ENCODE peak calls at places on chromosomes 13 and 19, in eight cellular contexts. G is HFF-Myc, L is cardiac muscle cell, V is Peyer's patch, B is uterus, H is brain microvascular endothelial cell, J is WERI-Rb-1, Z is thoracic aorta. X is an unnamed sample.

GRCh38 chr19:8194528-8195275 is 14.5 kb upstream of the CERS4 start:
- DNase-seq in G (no peak), L (no peak), V (peak; percentile 88), B (no peak), H (no peak), J (peak; percentile 11), Z (no peak), X (no peak)

GRCh38 chr13:113653264-113654174 is 4.5 kb downstream of the ATP4B start:
- DNase-seq in G (no peak), L (no peak), V (peak; percentile 33), B (no peak), H (no peak), J (peak; percentile 10), Z (no peak), X (peak; percentile 61)

GRCh38 chr19:2517881-2518601 is 42.1 kb downstream of the GADD45B start:
- DNase-seq in G (no peak), L (peak; percentile 49), V (no peak), B (no peak), H (no peak), J (no peak), Z (no peak), X (no peak)

GRCh38 chr13:37954191-37954590 is 84.6 kb upstream of the TRPC4 start:
- DNase-seq in G (no peak), L (no peak), V (no peak), B (no peak), H (no peak), J (no peak), Z (no peak), X (no peak)

GRCh38 chr19:17406887-17407196 is 1.4 kb upstream of the BST2 start:
- DNase-seq in G (no peak), L (no peak), V (no peak), B (no peak), H (no peak), J (no peak), Z (no peak), X (no peak)

GRCh38 chr19:15871570-15871969 is 26.3 kb downstream of the CYP4F2 start:
- DNase-seq in G (no peak), L (no peak), V (peak; percentile 55), B (no peak), H (no peak), J (no peak), Z (no peak), X (no peak)

GRCh38 chr13:21913010-21913409 is 242.1 kb downstream of the FGF9 start:
- DNase-seq in G (no peak), L (peak; percentile 25), V (no peak), B (no peak), H (no peak), J (no peak), Z (no peak), X (no peak)

GRCh38 chr19:6378036-6378435 is 2.3 kb upstream of the PSPN start:
- DNase-seq in G (no peak), L (no peak), V (no peak), B (peak; percentile 61), H (no peak), J (no peak), Z (no peak), X (no peak)

GRCh38 chr13:93039131-93039530 is 187.5 kb upstream of the GPC6 start:
- DNase-seq in G (no peak), L (no peak), V (no peak), B (no peak), H (peak; percentile 54), J (no peak), Z (no peak), X (no peak)

GRCh38 chr19:15279326-15279904 is 47.2 kb upstream of the EPHX3 start:
- DNase-seq in G (no peak), L (no peak), V (no peak), B (no peak), H (no peak), J (peak; percentile 71), Z (no peak), X (no peak)

GRCh38 chr13:39326471-39326870 is 276.5 kb downstream of the LHFPL6 start:
- DNase-seq in G (no peak), L (no peak), V (no peak), B (no peak), H (no peak), J (no peak), Z (no peak), X (no peak)
- H3K4me3 ChIP-seq in G (no peak overlapping the region), L (no peak overlapping the region), V (no peak overlapping the region), B (no peak overlapping the region), H (no peak overlapping the region), J (no peak overlapping the region), Z (no peak overlapping the region), X (no peak overlapping the region)

GRCh38 chr19:3573858-3574637 is 1.3 kb downstream of the HMG20B start:
- DNase-seq in G (peak; percentile 73), L (peak; percentile 96), V (peak; percentile 95), B (peak; percentile 71), H (peak; percentile 96), J (peak; percentile 96), Z (peak; percentile 68), X (peak; percentile 98)

GRCh38 chr19:3575260-3575741 is 2.6 kb downstream of the HMG20B start:
- DNase-seq in G (no peak), L (peak; percentile 44), V (no peak), B (no peak), H (peak; percentile 49), J (peak; percentile 65), Z (no peak), X (peak; percentile 10)

GRCh38 chr19:3572855-3573161 is at the start of gene HMG20B:
- DNase-seq in G (no peak), L (no peak), V (no peak), B (no peak), H (no peak), J (no peak), Z (no peak), X (no peak)

GRCh38 chr19:3572132-3572854 is 451 bp upstream of the HMG20B start:
- DNase-seq in G (peak; percentile 97), L (peak; percentile 100), V (peak; percentile 100), B (peak; percentile 100), H (peak; percentile 100), J (peak; percentile 100), Z (peak; percentile 100), X (peak; percentile 94)

DNA sequence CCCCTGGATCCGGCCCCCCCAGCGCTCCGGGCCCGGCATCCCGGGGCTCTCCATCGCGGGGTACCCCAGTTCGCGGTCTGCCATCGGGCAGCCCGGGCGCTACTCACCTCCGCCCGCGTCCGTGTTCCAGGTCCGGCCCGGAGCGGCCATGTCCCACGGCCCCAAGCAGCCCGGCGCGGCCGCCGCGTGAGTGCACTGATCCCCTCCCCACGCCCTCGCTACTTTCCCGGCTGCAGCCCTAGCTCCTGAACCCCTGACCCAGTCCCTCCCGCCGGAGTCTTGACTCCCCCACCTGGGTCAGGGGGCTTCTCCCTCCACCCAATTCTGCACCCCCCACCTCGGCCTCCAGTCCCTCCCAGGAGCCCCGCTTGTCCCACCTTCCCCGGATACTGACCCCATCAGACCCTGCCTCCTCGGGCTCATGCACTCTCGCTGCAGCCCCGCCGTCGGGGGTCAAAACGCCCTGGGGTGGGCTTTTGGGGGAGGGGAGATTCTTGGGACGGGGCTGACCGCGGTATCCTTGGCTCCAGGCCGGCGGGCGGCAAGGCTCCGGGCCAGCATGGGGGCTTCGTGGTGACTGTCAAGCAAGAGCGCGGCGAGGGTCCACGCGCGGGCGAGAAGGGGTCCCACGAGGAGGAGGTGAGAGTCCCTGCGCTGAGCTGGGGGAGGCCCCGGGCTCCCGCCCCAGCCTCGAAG is 566 bp downstream of the HMG20B start:
- DNase-seq in G (no peak), L (peak; percentile 46), V (no peak), B (no peak), H (no peak), J (no peak), Z (no peak), X (no peak)
- H3K4me3 ChIP-seq in G (peak overlapping the region; percentile 67), L (peak overlapping the region; percentile 87), V (peak overlapping the region; percentile 80), B (peak overlapping the region; percentile 87), H (peak overlapping the region; percentile 77), J (peak overlapping the region; percentile 75), Z (peak overlapping the region; percentile 91), X (peak overlapping the region; percentile 91)

GRCh38 chr19:12364391-12365093 is 941 bp downstream of the ZNF442 start:
- DNase-seq in G (no peak), L (peak; percentile 27), V (no peak), B (peak; percentile 18), H (peak; percentile 1), J (peak; percentile 17), Z (no peak), X (peak; percentile 54)

GRCh38 chr19:12365094-12365371 is 450 bp downstream of the ZNF442 start:
- DNase-seq in G (no peak), L (no peak), V (no peak), B (no peak), H (peak; percentile 12), J (peak; percentile 26), Z (no peak), X (peak; percentile 76)

GRCh38 chr19:12365372-12366162 is at the start of gene ZNF442:
- DNase-seq in G (peak; percentile 29), L (peak; percentile 100), V (peak; percentile 97), B (peak; percentile 94), H (peak; percentile 95), J (peak; percentile 99), Z (peak; percentile 93), X (peak; percentile 96)
- H3K4me3 ChIP-seq in G (peak within 1 kb of the TSS; percentile 46), L (peak within 1 kb of the TSS; percentile 72), V (peak within 1 kb of the TSS; percentile 86), B (peak within 1 kb of the TSS; percentile 73), H (peak within 1 kb of the TSS; percentile 74), J (peak within 1 kb of the TSS; percentile 81), Z (peak within 1 kb of the TSS; percentile 91), X (peak within 1 kb of the TSS; percentile 83)

GRCh38 chr19:3708207-3708931 is at the start of gene TJP3:
- DNase-seq in G (no peak), L (no peak), V (peak; percentile 87), B (no peak), H (no peak), J (peak; percentile 53), Z (no peak), X (peak; percentile 35)
- H3K4me3 ChIP-seq in G (no peak within 1 kb of the TSS), L (no peak within 1 kb of the TSS), V (peak within 1 kb of the TSS; percentile 84), B (no peak within 1 kb of the TSS), H (no peak within 1 kb of the TSS), J (peak within 1 kb of the TSS; percentile 13), Z (no peak within 1 kb of the TSS), X (no peak within 1 kb of the TSS)

X was measured in SK-N-SH.